ENCODE peak calls at places on chromosomes 7 and 10, in six cellular contexts. J is suprapubic skin, Q is breast epithelium, G is transverse colon, N is stomach, C is HCT116. M is an unnamed sample.

GRCh38 chr10:83764681-83765080 is 374.6 kb upstream of the GHITM start:
- DNase-seq in J (no peak), Q (no peak), G (no peak), N (no peak), C (no peak), M (no peak)

GRCh38 chr10:93437946-93438795 is 44.0 kb downstream of the MYOF start:
- DNase-seq in J (no peak), Q (no peak), G (no peak), N (no peak), C (no peak), M (no peak)

GRCh38 chr7:107528461-107528860 is 35.3 kb downstream of the COG5 start:
- DNase-seq in J (no peak), Q (no peak), G (no peak), N (no peak), C (no peak), M (no peak)

GRCh38 chr7:74009719-74010118 is 18.3 kb upstream of the ELN start:
- DNase-seq in J (no peak), Q (no peak), G (no peak), N (no peak), C (no peak), M (no peak)

GRCh38 chr10:71737356-71738172 is 18.0 kb upstream of the C10orf105 start:
- DNase-seq in J (no peak), Q (no peak), G (no peak), N (no peak), C (no peak), M (no peak)

GRCh38 chr10:114694735-114695134 is 36.7 kb upstream of the ABLIM1 start:
- DNase-seq in J (no peak), Q (no peak), G (peak; percentile 56), N (peak; percentile 42), C (peak; percentile 61), M (no peak)

GRCh38 chr10:101536800-101537199 is 51.3 kb downstream of the POLL start:
- DNase-seq in J (no peak), Q (no peak), G (no peak), N (no peak), C (peak; percentile 39), M (no peak)

GRCh38 chr7:16765436-16765859 is 11.9 kb downstream of the TSPAN13 start:
- DNase-seq in J (no peak), Q (no peak), G (no peak), N (no peak), C (no peak), M (peak; percentile 45)

GRCh38 chr7:49500741-49501140 is 272.7 kb upstream of the VWC2 start:
- DNase-seq in J (no peak), Q (no peak), G (no peak), N (no peak), C (no peak), M (no peak)

GRCh38 chr10:49177391-49178355 is 10.5 kb downstream of the TMEM273 start:
- DNase-seq in J (no peak), Q (no peak), G (peak; percentile 24), N (no peak), C (peak; percentile 27), M (no peak)

DNA sequence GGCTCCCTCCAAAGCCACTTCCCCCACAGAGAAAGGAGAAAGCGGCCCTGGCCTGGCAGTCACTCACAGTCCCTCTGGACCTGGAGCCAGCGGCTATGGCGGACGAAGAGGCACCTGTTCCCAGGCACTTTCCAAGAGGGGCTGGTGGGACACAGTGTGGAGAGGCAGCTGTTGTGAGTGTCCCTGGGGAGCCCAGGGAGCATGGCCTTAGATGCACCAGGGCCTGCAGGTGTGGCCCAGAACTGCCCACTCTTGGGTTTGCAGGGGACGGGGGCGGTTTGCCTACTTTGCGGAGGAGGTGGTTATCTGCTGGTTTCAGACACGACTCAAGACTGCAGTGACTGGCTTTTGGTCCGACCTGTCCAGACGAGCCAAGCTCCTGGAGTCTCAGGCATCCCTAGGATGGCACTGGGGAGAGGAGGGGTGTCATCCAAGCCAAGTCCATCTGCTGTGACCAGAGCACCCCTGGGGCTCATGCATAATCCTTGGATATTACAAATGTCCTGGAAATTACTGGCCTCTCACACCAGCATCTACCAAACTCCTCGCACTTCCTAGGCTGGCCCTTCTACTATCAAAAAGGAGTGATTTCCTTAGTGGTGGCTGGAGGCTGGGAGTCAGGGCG is 18.4 kb downstream of the CTBP2 start:
- DNase-seq in J (no peak), Q (no peak), G (no peak), N (no peak), C (no peak), M (no peak)
- H3K36me3 ChIP-seq in J (peaks cover 6% of the 10 kb centered on the region), Q (no peaks in the 10 kb centered on the region), G (no peaks in the 10 kb centered on the region), N (peaks cover 3% of the 10 kb centered on the region), C (peaks cover 16% of the 10 kb centered on the region), M (no peaks in the 10 kb centered on the region)

DNA sequence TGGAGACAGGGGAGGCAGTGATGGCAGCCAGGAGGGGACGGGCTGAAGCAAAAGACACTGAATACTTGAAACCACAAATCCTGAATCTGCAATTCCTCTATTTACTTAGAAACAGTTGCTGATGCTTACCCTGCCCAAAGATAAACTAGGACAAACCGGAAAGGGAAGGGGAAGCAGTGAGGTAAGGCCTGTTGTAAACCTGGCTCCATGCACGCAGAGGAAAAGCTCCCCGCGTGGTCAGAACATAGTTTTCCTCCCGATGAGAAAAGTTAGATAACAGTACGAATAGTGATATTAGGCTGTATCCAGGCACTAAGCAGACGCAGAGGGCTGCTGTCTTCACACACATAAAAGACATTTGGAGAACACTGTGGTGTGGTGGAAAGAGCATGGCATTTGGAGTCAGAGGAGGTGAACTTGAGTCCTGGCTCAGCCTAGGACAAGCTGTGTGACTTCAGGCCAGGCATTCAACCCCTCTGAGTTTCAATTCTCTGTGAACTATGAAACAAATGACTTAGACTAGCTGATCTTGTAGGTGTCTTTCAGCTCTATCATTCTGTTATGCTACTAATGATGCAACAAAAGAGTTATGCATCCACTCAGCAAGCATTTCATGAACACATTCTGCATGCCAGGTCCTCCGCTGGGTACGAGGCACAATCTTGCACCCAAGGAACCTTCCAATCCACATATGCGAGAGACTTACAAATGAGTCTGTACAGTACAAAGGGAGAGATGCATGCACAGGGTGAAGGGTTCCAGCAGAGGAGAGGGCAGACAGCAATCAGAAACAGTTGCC is 80.9 kb downstream of the SORBS1 start:
- DNase-seq in J (peak; percentile 81), Q (no peak), G (no peak), N (no peak), C (no peak), M (no peak)
- TF ChIP-seq POLR2AphosphoS5 in J (peak; percentile 75), Q (peak; percentile 13), G (no peak), N (peak; percentile 27), C (no peak), M (peak; percentile 32)

DNA sequence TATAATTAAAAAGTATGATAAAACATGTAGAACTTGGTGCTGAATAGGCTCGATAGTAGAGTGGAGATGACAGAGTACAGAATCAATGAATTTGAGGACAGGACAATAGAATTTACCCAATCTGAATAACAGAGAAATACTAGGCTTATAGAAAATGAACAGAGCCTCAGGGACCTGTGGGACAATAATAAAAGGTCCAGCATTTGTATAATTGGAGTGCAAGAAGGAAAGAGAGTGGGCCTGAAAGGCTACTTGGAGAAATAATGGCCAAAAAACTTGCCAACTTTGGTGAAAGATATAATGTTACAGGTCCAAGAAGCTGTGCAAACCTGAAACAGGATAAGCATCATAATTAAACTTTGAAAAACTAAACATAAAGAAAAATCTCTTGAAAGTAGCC is 227.3 kb downstream of the CXCL12 start:
- DNase-seq in J (no peak), Q (no peak), G (no peak), N (no peak), C (no peak), M (no peak)
- TF ChIP-seq POLR2A in J (no peak), Q (no peak), G (no peak), N (no peak), C (no peak), M (no peak)

DNA sequence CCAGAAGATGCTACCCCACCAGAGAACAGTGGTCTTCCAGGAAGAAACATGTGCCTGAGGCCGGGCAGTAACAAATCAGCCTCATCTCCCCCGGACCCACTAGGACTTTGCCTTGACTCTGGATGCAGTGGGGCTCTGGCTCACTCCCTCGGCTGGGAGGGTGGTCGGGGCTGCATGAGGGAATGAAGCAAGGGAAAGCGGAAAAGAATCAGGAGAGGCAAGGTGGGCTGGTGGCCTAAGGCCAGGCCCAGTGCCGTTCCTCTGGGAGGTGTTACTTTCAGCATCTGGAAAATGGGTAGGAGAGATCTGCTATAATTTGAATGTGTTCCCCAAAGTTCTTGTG is 51.8 kb downstream of the CLEC2L start:
- DNase-seq in J (no peak), Q (no peak), G (no peak), N (peak; percentile 8), C (no peak), M (no peak)
- H3K36me3 ChIP-seq in J (peaks cover 48% of the 10 kb centered on the region), Q (peaks cover 8% of the 10 kb centered on the region), G (no peaks in the 10 kb centered on the region), N (peaks cover 57% of the 10 kb centered on the region), C (no peaks in the 10 kb centered on the region), M (peaks cover 2% of the 10 kb centered on the region)

DNA sequence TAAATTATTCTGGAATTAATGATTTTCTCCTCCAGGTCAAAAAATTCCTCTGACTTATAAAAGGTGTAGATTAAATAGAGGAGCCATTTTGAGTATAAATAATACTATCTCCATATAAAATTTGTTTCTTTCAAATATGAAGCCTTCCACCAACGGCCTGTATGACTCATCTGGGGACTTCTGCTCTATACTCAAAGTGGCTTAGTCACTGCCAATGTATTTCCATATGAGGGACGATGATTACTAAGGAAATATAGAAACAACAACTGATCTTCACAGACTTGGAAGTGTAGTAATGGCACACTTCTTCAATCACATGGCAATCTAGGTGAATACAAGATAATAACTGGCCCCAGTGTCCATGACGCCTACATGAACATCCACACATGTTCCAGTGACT is 335.6 kb upstream of the HGF start:
- DNase-seq in J (no peak), Q (no peak), G (no peak), N (no peak), C (peak; percentile 41), M (no peak)
- TF ChIP-seq POLR2AphosphoS5 in J (no peak), Q (no peak), G (no peak), N (no peak), C (no peak), M (no peak)

GRCh38 chr10:118658762-118659161 is 63.3 kb upstream of the PRLHR start:
- DNase-seq in J (no peak), Q (no peak), G (no peak), N (no peak), C (no peak), M (no peak)

GRCh38 chr10:118664321-118664720 is 68.9 kb upstream of the PRLHR start:
- DNase-seq in J (no peak), Q (no peak), G (no peak), N (no peak), C (no peak), M (no peak)

GRCh38 chr10:118666350-118666749 is 70.9 kb upstream of the PRLHR start:
- DNase-seq in J (no peak), Q (no peak), G (no peak), N (no peak), C (no peak), M (no peak)

GRCh38 chr10:118663176-118663575 is 67.7 kb upstream of the PRLHR start:
- DNase-seq in J (no peak), Q (no peak), G (no peak), N (no peak), C (no peak), M (no peak)

DNA sequence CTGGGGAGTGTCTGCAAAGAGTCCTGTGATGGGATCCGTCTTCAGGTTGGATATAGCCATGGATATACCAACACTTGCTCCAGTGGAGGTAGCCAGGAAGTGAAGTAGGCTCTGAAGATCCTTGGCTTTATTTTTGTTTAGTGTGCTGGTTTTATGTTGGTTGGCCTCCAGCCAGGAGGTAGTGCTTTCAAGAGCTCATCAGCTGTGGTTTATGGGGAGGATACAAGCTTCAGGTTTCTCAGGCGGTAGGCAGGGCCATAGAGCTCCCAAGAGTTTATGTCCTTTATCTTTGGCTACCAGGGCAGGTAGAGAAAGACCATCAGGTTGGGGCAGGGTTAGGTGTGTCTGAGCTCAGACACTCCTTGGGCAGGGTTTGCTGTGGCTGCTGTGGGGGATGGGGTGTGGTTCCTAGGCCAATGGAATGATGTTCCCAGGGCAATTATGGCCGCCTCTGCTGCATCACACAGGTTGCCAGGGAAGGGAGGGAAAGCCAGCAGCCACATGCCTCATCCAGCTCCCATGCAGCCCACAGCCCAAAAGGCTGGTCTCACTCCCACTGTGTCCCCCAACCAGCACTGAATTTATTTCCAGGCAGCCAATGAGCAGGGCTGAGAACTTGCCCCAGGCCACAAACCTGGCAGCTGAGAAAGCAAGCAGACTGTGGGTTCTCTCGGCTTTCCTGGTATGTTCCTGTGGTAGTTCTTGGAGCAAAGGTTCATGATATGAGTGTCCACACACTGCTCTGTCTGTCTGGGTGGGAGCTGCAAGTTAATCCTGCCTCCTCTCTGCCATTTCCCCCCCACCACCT is 67.0 kb upstream of the PRLHR start:
- DNase-seq in J (no peak), Q (no peak), G (peak; percentile 39), N (no peak), C (no peak), M (no peak)
- TF ChIP-seq POLR2A in J (no peak), Q (no peak), G (no peak), N (no peak), C (no peak), M (no peak)

M was measured in prostate gland.